ENCODE peak calls at places on chromosomes 3 and 15, in six cellular contexts. Z is CD4-positive, CD25-positive, alpha-beta regulatory T cell; B is WERI-Rb-1; M is hepatocyte; Q is upper lobe of right lung; N is heart right ventricle. I is an unnamed sample. For H3K27me3 and H3K36me3, the result is how much of the 10 kb centered on the place peaks cover.

GRCh38 chr3:71102111-71103039 is 481.2 kb downstream of the FOXP1 start:
- DNase-seq in Z (no peak), B (no peak), M (peak), Q (no peak), N (no peak), I (no peak)

GRCh38 chr3:161770532-161771386 is 274.2 kb downstream of the OTOL1 start:
- DNase-seq in Z (no peak), B (no peak), M (no peak), Q (no peak), N (no peak), I (no peak)

GRCh38 chr3:126287536-126288181 is 69.5 kb downstream of the KLF15 start:
- DNase-seq in Z (no peak), B (no peak), M (peak), Q (peak), N (peak), I (peak)

GRCh38 chr3:99867594-99868437 is 50.2 kb downstream of the CMSS1 start:
- DNase-seq in Z (no peak), B (no peak), M (no peak), Q (no peak), N (no peak), I (no peak)

GRCh38 chr15:94080416-94080815 is 150.9 kb upstream of the MCTP2 start:
- DNase-seq in Z (no peak), B (no peak), M (no peak), Q (no peak), N (peak), I (no peak)

GRCh38 chr15:98076021-98076816 is 115.7 kb downstream of the ARRDC4 start:
- DNase-seq in Z (no peak), B (no peak), M (peak), Q (no peak), N (peak), I (peak)

GRCh38 chr3:181712505-181713299 is 977 bp downstream of the SOX2 start:
- DNase-seq in Z (no peak), B (peak), M (peak), Q (peak), N (no peak), I (no peak)

GRCh38 chr3:56309465-56309864 is 158.8 kb downstream of the ERC2 start:
- DNase-seq in Z (no peak), B (no peak), M (no peak), Q (no peak), N (no peak), I (no peak)

GRCh38 chr15:75030023-75030413 is 6.6 kb downstream of the PPCDC start:
- DNase-seq in Z (no peak), B (no peak), M (no peak), Q (no peak), N (no peak), I (no peak)

GRCh38 chr3:7543294-7543693 is 682.4 kb downstream of the GRM7 start:
- DNase-seq in Z (no peak), B (no peak), M (no peak), Q (no peak), N (no peak), I (peak)

GRCh38 chr3:124846189-124846588 is 41.0 kb downstream of the ITGB5 start:
- DNase-seq in Z (no peak), B (no peak), M (no peak), Q (no peak), N (no peak), I (no peak)

GRCh38 chr3:29977360-29977759 is 629.0 kb upstream of the TGFBR2 start:
- DNase-seq in Z (no peak), B (no peak), M (no peak), Q (no peak), N (no peak), I (no peak)

GRCh38 chr15:31352283-31352880 is 25.7 kb downstream of the KLF13 start:
- DNase-seq in Z (no peak), B (peak), M (no peak), Q (no peak), N (peak), I (peak)

GRCh38 chr3:44762170-44762677 is 630 bp downstream of the KIF15 start:
- DNase-seq in Z (no peak), B (no peak), M (no peak), Q (no peak), N (no peak), I (peak)

GRCh38 chr3:171833775-171834460 is 9.2 kb upstream of the TMEM212 start:
- DNase-seq in Z (no peak), B (no peak), M (no peak), Q (no peak), N (no peak), I (no peak)

GRCh38 chr3:117611242-117611641 is 901.7 kb downstream of the TUSC7 start:
- DNase-seq in Z (no peak), B (peak), M (no peak), Q (no peak), N (no peak), I (no peak)

GRCh38 chr3:172607305-172608121 is 84.3 kb upstream of the TNFSF10 start:
- DNase-seq in Z (no peak), B (peak), M (no peak), Q (no peak), N (no peak), I (no peak)

GRCh38 chr3:60636846-60637245 is 614.4 kb downstream of the FHIT start:
- DNase-seq in Z (no peak), B (no peak), M (peak), Q (no peak), N (no peak), I (no peak)

GRCh38 chr3:14988988-14989394 is 41.6 kb downstream of the NR2C2 start:
- DNase-seq in Z (no peak), B (peak), M (no peak), Q (no peak), N (no peak), I (peak)

GRCh38 chr15:60583194-60583593 is 104.3 kb upstream of the ICE2 start:
- DNase-seq in Z (no peak), B (no peak), M (no peak), Q (no peak), N (no peak), I (no peak)

GRCh38 chr3:159797771-159798170 is 190.9 kb upstream of the IL12A start:
- DNase-seq in Z (no peak), B (no peak), M (no peak), Q (no peak), N (no peak), I (no peak)

DNA sequence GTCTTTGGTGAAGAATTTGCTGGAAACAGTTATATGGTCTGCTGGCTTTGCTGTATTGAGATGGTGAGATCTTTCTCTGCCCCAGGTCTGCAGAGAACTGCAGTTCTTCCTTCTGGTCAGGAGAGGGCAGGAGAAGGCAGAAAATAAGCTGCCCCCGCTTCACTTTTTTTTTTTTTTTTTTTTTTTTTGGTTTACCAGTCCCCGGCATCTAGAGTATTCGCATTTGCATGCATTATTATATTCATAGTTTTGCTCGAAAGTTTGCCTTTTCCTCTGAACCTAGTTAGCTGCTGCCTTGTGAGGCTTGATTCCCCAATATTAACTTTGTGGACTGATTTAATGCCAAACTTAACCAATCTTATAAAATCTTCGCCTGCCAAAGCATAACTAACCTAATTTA is 10.6 kb upstream of the PARL start:
- DNase-seq in Z (peak), B (no peak), M (peak), Q (no peak), N (no peak), I (peak)
- H3K27me3 ChIP-seq in Z (under half), B (under half), M (under half), Q (under half), N (under half), I (under half)

GRCh38 chr15:34886134-34886533 is 83.4 kb downstream of the AQR start:
- DNase-seq in Z (no peak), B (no peak), M (no peak), Q (no peak), N (no peak), I (peak)
- H3K36me3 ChIP-seq in Z (half or more), B (under half), M (under half), Q (half or more), N (half or more), I (under half)

DNA sequence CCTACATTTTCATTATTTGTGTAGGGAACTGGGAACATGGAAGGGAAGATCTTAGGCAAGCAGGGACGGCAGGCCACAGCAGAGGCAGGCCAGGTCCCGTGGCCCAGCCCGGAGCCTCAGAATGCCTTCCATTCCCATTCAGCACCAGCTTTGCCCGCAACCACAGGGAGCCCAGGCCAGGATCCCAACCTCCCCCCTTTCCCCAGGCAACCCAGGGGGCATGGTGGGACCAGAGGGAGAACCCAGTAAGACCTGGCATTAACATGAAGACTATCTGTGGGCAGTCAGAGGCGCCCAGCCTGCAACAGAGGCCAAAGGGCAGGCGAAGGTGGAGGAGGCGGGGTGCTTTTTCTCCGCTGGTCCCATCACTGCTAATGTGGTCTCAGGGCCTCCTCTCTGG is 135.6 kb downstream of the TPRA1 start:
- DNase-seq in Z (no peak), B (no peak), M (no peak), Q (peak), N (no peak), I (no peak)
- H3K27me3 ChIP-seq in Z (under half), B (under half), M (half or more), Q (under half), N (under half), I (half or more)

DNA sequence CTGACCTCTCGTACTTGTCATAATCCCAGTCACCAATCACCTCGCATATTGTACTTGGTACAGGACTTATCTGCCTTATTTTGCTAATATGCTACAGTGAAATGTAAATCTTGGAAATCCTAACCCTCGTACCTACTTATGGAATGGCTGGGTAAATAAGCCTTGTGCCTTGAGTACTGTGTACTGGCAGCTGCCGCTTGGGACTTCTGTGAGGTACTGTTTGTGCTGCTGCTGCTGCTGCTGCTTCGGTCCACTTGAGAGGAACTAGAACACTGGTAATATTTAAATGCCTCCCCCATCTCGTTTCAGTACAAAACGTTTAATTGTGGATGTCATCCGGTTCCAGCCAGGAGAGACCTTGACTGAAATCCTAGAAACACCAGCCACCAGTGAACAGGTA is 42.5 kb upstream of the CRTC3 start:
- DNase-seq in Z (no peak), B (no peak), M (no peak), Q (peak), N (no peak), I (no peak)
- H3K36me3 ChIP-seq in Z (half or more), B (half or more), M (under half), Q (half or more), N (half or more), I (under half)